ENCODE peak calls at places on chromosomes 16 and 17, in five cellular contexts. Z, D, S, Y and N are unnamed samples.

GRCh38 chr16:79519448-79519847 is 81.1 kb downstream of the MAF start:
- ATAC-seq in Z (peak; percentile 58), D (no peak), S (peak; percentile 33), Y (peak; percentile 59), N (peak; percentile 48)

GRCh38 chr16:48963306-48963705 is 318.3 kb downstream of the CBLN1 start:
- ATAC-seq in Z (no peak), Y (no peak), D (no peak), S (no peak), N (no peak)

GRCh38 chr16:78842950-78843349 is 743.5 kb downstream of the WWOX start:
- ATAC-seq in S (no peak), D (no peak), Y (no peak), Z (no peak), N (no peak)

GRCh38 chr17:63189930-63190329 is 223.9 kb downstream of the TANC2 start:
- ATAC-seq in S (no peak), D (no peak), Y (no peak), Z (no peak), N (no peak)

GRCh38 chr16:2007081-2007836 is 2.4 kb downstream of the ZNF598 start:
- ATAC-seq in D (no peak), Y (no peak), S (no peak), Z (no peak), N (no peak)

GRCh38 chr16:47213761-47214440 is 70.2 kb upstream of the NETO2 start:
- ATAC-seq in D (no peak), Y (no peak), Z (no peak), S (no peak), N (no peak)

GRCh38 chr16:65214196-65214595 is 92.3 kb upstream of the CDH11 start:
- ATAC-seq in S (no peak), D (no peak), Y (no peak), Z (no peak), N (no peak)

GRCh38 chr16:85136213-85136704 is 24.0 kb upstream of the CIBAR2 start:
- ATAC-seq in Z (peak; percentile 8), D (peak; percentile 22), S (peak; percentile 78), Y (peak; percentile 69), N (peak; percentile 35)

GRCh38 chr16:89097528-89097846 is 3.8 kb downstream of the ACSF3 start:
- ATAC-seq in Z (no peak), D (no peak), Y (no peak), S (peak; percentile 32), N (no peak)

GRCh38 chr17:21034350-21035235 is 8.2 kb downstream of the USP22 start:
- ATAC-seq in Y (peak; percentile 52), S (peak; percentile 66), Z (peak; percentile 66), D (no peak), N (no peak)

GRCh38 chr17:75844530-75845057 is 390 bp upstream of the UNC13D start:
- ATAC-seq in Y (peak; percentile 52), S (peak; percentile 54), Z (peak; percentile 24), D (peak; percentile 25), N (peak; percentile 33)

GRCh38 chr16:67685388-67686112 is 18.9 kb downstream of the C16orf86 start:
- ATAC-seq in Y (no peak), S (peak; percentile 88), Z (no peak), D (no peak), N (no peak)

GRCh38 chr16:84673203-84673535 is 24.9 kb downstream of the KLHL36 start:
- ATAC-seq in Z (no peak), S (no peak), D (peak; percentile 12), Y (no peak), N (no peak)

GRCh38 chr16:8816967-8817662 is 19.5 kb downstream of the PMM2 start:
- ATAC-seq in Z (no peak), S (no peak), D (no peak), Y (no peak), N (no peak)

GRCh38 chr16:75376475-75376907 is 56.8 kb downstream of the CFDP1 start:
- ATAC-seq in Y (no peak), D (no peak), Z (no peak), S (no peak), N (no peak)

GRCh38 chr16:10949424-10949970 is 5.1 kb downstream of the CLEC16A start:
- ATAC-seq in Z (no peak), Y (peak; percentile 44), D (no peak), S (peak; percentile 83), N (no peak)

GRCh38 chr17:1568950-1569810 is 6.6 kb upstream of the PITPNA start:
- ATAC-seq in S (no peak), Y (no peak), D (peak; percentile 8), Z (no peak), N (no peak)

GRCh38 chr17:14942511-14943185 is 322.5 kb downstream of the PMP22 start:
- ATAC-seq in D (no peak), Y (no peak), S (no peak), Z (no peak), N (no peak)

GRCh38 chr16:10016761-10017160 is 165.5 kb downstream of the GRIN2A start:
- ATAC-seq in D (no peak), Z (no peak), Y (no peak), S (no peak), N (no peak)

GRCh38 chr16:30896890-30897730 is 696 bp downstream of the CTF1 start:
- ATAC-seq in D (peak; percentile 65), Y (peak; percentile 83), Z (peak; percentile 68), S (peak; percentile 74), N (peak; percentile 72)

GRCh38 chr17:60618080-60618479 is 18.1 kb downstream of the PPM1D start:
- ATAC-seq in Z (no peak), D (no peak), S (no peak), Y (no peak), N (no peak)

GRCh38 chr17:83193336-83194188 is 114.2 kb downstream of the METRNL start:
- ATAC-seq in S (no peak), Z (no peak), Y (no peak), D (no peak), N (no peak)

GRCh38 chr16:31258366-31258765 is 1.4 kb upstream of the ITGAM start:
- ATAC-seq in Z (no peak), D (no peak), S (no peak), Y (no peak), N (no peak)

GRCh38 chr16:568401-569258 is 1.1 kb upstream of the PIGQ start:
- ATAC-seq in S (no peak), Y (no peak), Z (peak; percentile 57), D (peak; percentile 3), N (no peak)
- H3K27ac ChIP-seq in S (no peak overlapping the region), Y (peak overlapping the region; percentile 81), Z (peak overlapping the region; percentile 81), D (peak overlapping the region; percentile 79), N (peak overlapping the region; percentile 78)

GRCh38 chr17:17435323-17435722 is 41.5 kb upstream of the MED9 start:
- ATAC-seq in D (peak; percentile 82), S (no peak), Y (no peak), Z (no peak), N (no peak)
- TF ChIP-seq EP300 in D (no peak), S (no peak), Y (no peak), Z (no peak), N (no peak)

GRCh38 chr17:49850772-49851386 is 3.0 kb upstream of the TAC4 start:
- ATAC-seq in S (peak; percentile 15), D (no peak), Z (no peak), Y (peak; percentile 48), N (peak; percentile 42)
- TF ChIP-seq POLR2AphosphoS5 in S (no peak), D (no peak), Z (no peak), Y (no peak), N (no peak)

GRCh38 chr16:3152273-3153076 is 17.6 kb downstream of the ZNF213 start:
- ATAC-seq in Y (peak; percentile 56), S (peak; percentile 31), D (peak; percentile 13), Z (peak; percentile 30), N (peak; percentile 62)
- H3K27ac ChIP-seq in Y (peak overlapping the region; percentile 36), S (no peak overlapping the region), D (peak overlapping the region; percentile 21), Z (peak overlapping the region; percentile 81), N (no peak overlapping the region)